ENCODE peak calls at places on chromosomes 16 and 17, in nine cellular contexts. V is endodermal cell, Y is gastrocnemius medialis, Z is IMR-90, E is ovary, B is sigmoid colon, A is uterus, X is heart right ventricle, S is A673. I is an unnamed sample.

GRCh38 chr17:79612468-79613194 is 1.8 kb upstream of the RBFOX3 start:
- DNase-seq in S (peak; percentile 74), B (peak; percentile 85), E (no peak), Y (no peak), X (no peak), V (peak; percentile 99), A (no peak), Z (peak; percentile 5), I (peak; percentile 81)

GRCh38 chr16:14063618-14064581 is 7.2 kb upstream of the MRTFB start:
- DNase-seq in Y (no peak), Z (no peak), B (no peak), V (no peak), S (no peak), X (no peak), E (no peak), A (no peak), I (no peak)

GRCh38 chr17:7220593-7221280 is 999 bp downstream of the ACADVL start:
- DNase-seq in E (no peak), V (peak; percentile 93), B (peak; percentile 86), Y (peak; percentile 77), A (no peak), Z (peak; percentile 63), S (peak; percentile 76), X (no peak), I (peak; percentile 51)

GRCh38 chr16:5007256-5007655 is 26.5 kb downstream of the NAGPA start:
- DNase-seq in E (no peak), V (no peak), S (no peak), X (no peak), Z (no peak), Y (no peak), A (no peak), B (no peak), I (no peak)

GRCh38 chr17:78337244-78338109 is 22.4 kb downstream of the SOCS3 start:
- DNase-seq in S (no peak), V (peak; percentile 71), A (no peak), E (no peak), B (peak; percentile 74), Y (no peak), Z (peak; percentile 93), X (no peak), I (no peak)

GRCh38 chr17:1718362-1719165 is 5.9 kb upstream of the WDR81 start:
- DNase-seq in E (peak; percentile 59), V (peak; percentile 43), Y (peak; percentile 77), S (no peak), B (no peak), Z (no peak), X (no peak), A (peak; percentile 32), I (no peak)

GRCh38 chr16:75622762-75623605 is at the start of gene ADAT1:
- DNase-seq in E (peak; percentile 99), B (peak; percentile 99), X (peak; percentile 97), S (peak; percentile 99), A (peak; percentile 98), V (peak; percentile 99), Y (peak; percentile 97), Z (peak; percentile 98), I (peak; percentile 98)

GRCh38 chr16:11759163-11759834 is 16.6 kb upstream of the TXNDC11 start:
- DNase-seq in S (no peak), E (no peak), B (no peak), A (no peak), X (no peak), Y (no peak), V (no peak), Z (no peak), I (no peak)

GRCh38 chr16:10941127-10941933 is 938 bp downstream of the DEXI start:
- DNase-seq in X (no peak), Z (no peak), E (peak; percentile 61), A (no peak), V (peak; percentile 59), Y (no peak), B (no peak), S (no peak), I (no peak)

GRCh38 chr17:49694847-49695697 is 12.7 kb downstream of the SLC35B1 start:
- DNase-seq in X (peak; percentile 54), V (peak; percentile 92), B (peak; percentile 74), E (peak; percentile 72), Z (no peak), S (peak; percentile 49), Y (peak; percentile 36), A (peak; percentile 71), I (peak; percentile 69)

GRCh38 chr16:69935278-69935711 is 15.8 kb upstream of the CLEC18A start:
- DNase-seq in S (no peak), Y (no peak), B (no peak), E (peak; percentile 33), A (no peak), X (no peak), V (no peak), Z (no peak), I (no peak)

GRCh38 chr17:79834575-79835469 is 4.4 kb downstream of the CBX4 start:
- DNase-seq in B (no peak), X (peak; percentile 47), Y (no peak), Z (no peak), V (peak; percentile 97), A (no peak), E (no peak), S (peak; percentile 57), I (peak; percentile 46)

GRCh38 chr16:67964477-67965131 is 3.8 kb downstream of the SLC12A4 start:
- DNase-seq in Z (no peak), Y (no peak), X (no peak), S (no peak), V (no peak), B (no peak), A (no peak), E (no peak), I (no peak)

GRCh38 chr17:489758-490329 is 137.2 kb upstream of the RPH3AL start:
- DNase-seq in S (peak; percentile 58), Z (peak; percentile 44), V (peak; percentile 78), E (peak; percentile 73), A (no peak), X (peak; percentile 49), Y (no peak), B (peak; percentile 74), I (no peak)

GRCh38 chr17:79019631-79020584 is 4.1 kb upstream of the C1QTNF1 start:
- DNase-seq in Y (peak; percentile 68), B (peak; percentile 85), V (peak; percentile 77), Z (peak; percentile 78), E (peak; percentile 72), S (peak; percentile 78), X (peak; percentile 65), A (peak; percentile 72), I (peak; percentile 78)

GRCh38 chr16:84807776-84808175 is 12.0 kb upstream of the CRISPLD2 start:
- DNase-seq in Z (no peak), B (no peak), S (no peak), X (no peak), V (no peak), Y (no peak), A (no peak), E (no peak), I (no peak)

GRCh38 chr17:34584805-34585416 is 5.5 kb downstream of the TMEM132E start:
- DNase-seq in V (no peak), E (no peak), S (peak; percentile 29), B (no peak), X (no peak), Z (peak; percentile 2), Y (no peak), A (no peak), I (no peak)
- TF ChIP-seq CTCF in V (peak; percentile 61), E (no peak), S (peak; percentile 28), B (no peak), X (no peak), Z (no peak), Y (no peak), A (no peak), I (no peak)

DNA sequence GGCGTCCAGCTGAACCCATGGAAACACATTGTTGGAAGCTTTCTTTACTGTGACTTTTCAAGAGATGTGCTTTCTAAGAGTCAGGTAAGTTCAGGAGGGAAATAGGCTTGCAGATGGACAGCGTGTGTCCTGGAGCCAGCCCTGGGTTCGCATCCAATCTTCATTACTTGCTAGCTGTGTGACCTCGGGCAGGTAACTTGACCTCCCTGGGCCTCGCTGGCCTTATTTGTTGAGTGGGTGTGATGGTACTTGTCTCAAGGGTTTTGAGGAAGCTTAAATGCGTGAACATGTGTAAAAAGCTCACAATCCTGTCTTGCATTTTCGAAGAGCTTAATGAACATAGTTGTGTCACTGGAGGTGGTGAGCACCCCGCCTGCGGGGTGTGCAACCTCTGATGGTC is 11.8 kb downstream of the ADGRG1 start:
- DNase-seq in A (no peak), E (no peak), Z (no peak), X (no peak), V (no peak), S (no peak), B (no peak), Y (no peak), I (no peak)
- H3K4me1 ChIP-seq in A (no peaks in the 10 kb centered on the region), E (no peaks in the 10 kb centered on the region), Z (peaks cover 8% of the 10 kb centered on the region), X (peaks cover 94% of the 10 kb centered on the region), V (no peaks in the 10 kb centered on the region), S (no peaks in the 10 kb centered on the region), B (no peaks in the 10 kb centered on the region), Y (peaks cover 5% of the 10 kb centered on the region), I (peaks cover 10% of the 10 kb centered on the region)

GRCh38 chr16:48106445-48106844 is 49.3 kb downstream of the ABCC12 start:
- DNase-seq in E (no peak), X (no peak), V (no peak), B (no peak), Y (no peak), A (no peak), Z (no peak), S (no peak), I (no peak)

GRCh38 chr16:48109496-48109895 is 46.3 kb downstream of the ABCC12 start:
- DNase-seq in V (no peak), S (no peak), Y (no peak), B (no peak), X (no peak), Z (no peak), A (no peak), E (no peak), I (no peak)

GRCh38 chr16:48105976-48106375 is 49.8 kb downstream of the ABCC12 start:
- DNase-seq in E (no peak), V (no peak), X (no peak), A (no peak), B (no peak), Y (no peak), S (no peak), Z (no peak), I (no peak)

GRCh38 chr16:48102083-48103008 is 53.4 kb downstream of the ABCC12 start:
- DNase-seq in S (no peak), B (no peak), Z (no peak), X (no peak), A (no peak), V (no peak), Y (no peak), E (no peak), I (no peak)

DNA sequence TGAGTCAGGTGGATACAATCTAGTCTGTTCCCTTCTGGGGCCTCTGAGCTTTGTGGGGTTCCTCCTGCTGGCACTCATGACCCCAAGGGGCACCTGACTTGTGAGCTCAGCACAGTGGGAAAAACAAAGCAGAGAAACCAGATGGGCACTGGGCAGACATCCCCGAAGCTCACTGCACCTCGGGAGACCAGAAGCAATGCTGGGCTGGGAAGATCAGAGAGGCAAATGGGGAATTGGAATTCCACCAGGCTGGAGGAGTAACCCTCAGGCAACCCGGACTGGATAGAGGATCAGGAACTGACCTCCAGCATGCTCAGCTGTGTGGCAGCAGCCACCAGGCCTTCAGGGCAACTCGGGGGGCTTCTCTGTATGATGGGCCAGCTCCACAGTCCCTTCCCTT is 50.3 kb downstream of the ABCC12 start:
- DNase-seq in B (no peak), X (no peak), Y (no peak), A (no peak), E (no peak), Z (peak; percentile 23), S (no peak), V (no peak), I (no peak)
- H3K4me3 ChIP-seq in B (no peak overlapping the region), X (no peak overlapping the region), Y (no peak overlapping the region), A (no peak overlapping the region), E (no peak overlapping the region), Z (no peak overlapping the region), S (no peak overlapping the region), V (no peak overlapping the region), I (no peak overlapping the region)

GRCh38 chr16:549544-550263 is 10.5 kb upstream of the PRR35 start:
- DNase-seq in B (no peak), A (no peak), Z (no peak), S (no peak), Y (no peak), V (peak; percentile 81), X (no peak), E (no peak), I (no peak)
- TF ChIP-seq CTCF in B (no peak), A (no peak), Z (peak; percentile 5), S (peak; percentile 33), Y (no peak), V (peak; percentile 67), X (no peak), E (no peak), I (no peak)